ENCODE peak calls at places on chromosomes 4 and X, in nine cellular contexts. J is MM.1S, L is MCF 10A, B is AG04449, O is HFFc6, G is body of pancreas, N is AG10803, E is tibial nerve, Q is Peyer's patch. M is an unnamed sample.

GRCh38 chr4:94548571-94548970 is 96.8 kb downstream of the PDLIM5 start:
- DNase-seq in N (peak), J (no peak), E (no peak), L (peak), O (peak), G (no peak), B (no peak), Q (no peak), M (no peak)

GRCh38 chr4:61520176-61520575 is 320.1 kb downstream of the ADGRL3 start:
- DNase-seq in G (no peak), O (no peak), L (no peak), N (no peak), B (no peak), J (no peak), Q (no peak), E (no peak), M (no peak)

GRCh38 chr4:3657917-3658913 is 108.0 kb upstream of the ADRA2C start:
- DNase-seq in G (peak), O (peak), B (peak), E (no peak), J (no peak), N (peak), Q (no peak), L (peak), M (no peak)

GRCh38 chr4:179307297-179308136 is 1865.3 kb upstream of the AGA start:
- DNase-seq in O (peak), J (peak), G (peak), Q (peak), E (peak), N (peak), B (no peak), L (peak), M (peak)

GRCh38 chr4:20520901-20521300 is 179.4 kb upstream of the PACRGL start:
- DNase-seq in E (no peak), G (no peak), L (peak), J (no peak), B (no peak), O (peak), Q (no peak), N (peak), M (no peak)

GRCh38 chr4:186067757-186068385 is 1.1 kb upstream of the TLR3 start:
- DNase-seq in L (peak), J (peak), E (peak), N (peak), Q (peak), B (no peak), G (peak), O (peak), M (peak)

GRCh38 chrX:40011483-40012038 is 86.2 kb downstream of the BCOR start:
- DNase-seq in G (no peak), N (no peak), O (no peak), J (no peak), B (no peak), E (no peak), L (no peak), Q (no peak), M (no peak)

GRCh38 chr4:156298230-156298629 is 344.6 kb upstream of the CTSO start:
- DNase-seq in N (peak), L (no peak), E (no peak), B (peak), O (peak), J (no peak), G (no peak), Q (no peak), M (no peak)

GRCh38 chrX:5753291-5753690 is 475.4 kb downstream of the NLGN4X start:
- DNase-seq in G (no peak), J (no peak), Q (no peak), L (no peak), O (no peak), B (no peak), E (no peak), N (no peak), M (no peak)

GRCh38 chrX:2690856-2691542 is at the start of gene CD99:
- DNase-seq in O (peak), L (peak), G (peak), N (peak), B (no peak), Q (peak), E (peak), J (peak), M (peak)

GRCh38 chr4:182643801-182644311 is 273.3 kb downstream of the DCTD start:
- DNase-seq in Q (no peak), O (peak), J (no peak), E (no peak), N (peak), G (no peak), B (peak), L (no peak), M (no peak)
- TF ChIP-seq CTCF in Q (no peak), O (no peak), J (no peak), E (no peak), N (no peak), G (no peak), B (no peak), L (no peak), M (no peak)

DNA sequence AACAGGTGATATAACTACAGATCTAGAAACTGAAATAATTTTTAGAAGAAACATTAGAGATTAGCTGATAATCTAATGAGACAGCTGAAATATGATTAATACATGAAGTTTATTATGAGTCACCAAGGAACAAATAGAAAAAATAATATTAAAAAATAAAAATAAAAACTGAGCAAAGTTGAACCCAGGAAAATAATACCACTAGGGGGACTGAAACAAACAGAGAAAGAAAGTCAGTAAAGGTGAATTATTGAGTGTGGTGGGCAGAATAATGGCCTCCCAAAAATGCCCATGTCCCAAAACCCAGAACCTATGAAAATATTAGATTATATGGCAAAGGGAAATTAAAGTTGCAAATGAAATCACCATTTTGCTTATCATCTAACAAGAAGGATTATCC is 820.7 kb upstream of the INTU start:
- DNase-seq in O (no peak), Q (no peak), E (no peak), B (no peak), N (no peak), J (no peak), G (no peak), L (no peak), M (no peak)
- TF ChIP-seq CTCF in O (peak), Q (no peak), E (no peak), B (no peak), N (no peak), J (no peak), G (no peak), L (no peak), M (no peak)

DNA sequence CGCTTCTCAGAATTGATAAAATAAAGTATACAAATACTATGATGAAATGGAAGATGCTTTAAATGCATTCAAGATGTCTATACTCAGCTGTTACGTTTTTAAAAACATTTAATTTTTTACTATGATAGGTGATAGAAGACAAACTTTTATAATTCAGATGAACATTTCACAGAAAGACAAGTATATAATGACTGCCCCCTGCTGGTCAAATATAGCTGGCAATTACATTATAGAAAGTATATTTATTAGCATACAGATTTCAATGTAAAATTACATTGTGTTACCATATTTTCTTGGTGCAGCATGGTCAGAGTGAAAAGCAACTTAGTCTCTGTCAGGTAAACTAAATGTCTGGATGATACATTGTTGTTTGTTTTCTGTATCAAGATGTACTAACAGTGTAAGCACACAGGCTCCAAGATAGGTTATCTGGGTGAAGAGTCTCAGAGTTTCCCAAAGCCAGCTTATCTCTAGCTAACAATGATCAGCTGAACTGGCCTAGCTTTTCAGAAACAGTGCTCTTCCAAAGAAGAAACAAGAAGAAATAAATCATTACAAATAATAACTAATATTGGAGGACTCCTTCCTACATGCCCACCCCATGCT is 54.1 kb downstream of the SRPX start:
- DNase-seq in O (peak), L (peak), E (peak), Q (no peak), J (peak), G (peak), B (no peak), N (no peak), M (peak)
- TF ChIP-seq CTCF in O (peak), L (peak), E (peak), Q (peak), J (peak), G (peak), B (peak), N (peak), M (peak)

DNA sequence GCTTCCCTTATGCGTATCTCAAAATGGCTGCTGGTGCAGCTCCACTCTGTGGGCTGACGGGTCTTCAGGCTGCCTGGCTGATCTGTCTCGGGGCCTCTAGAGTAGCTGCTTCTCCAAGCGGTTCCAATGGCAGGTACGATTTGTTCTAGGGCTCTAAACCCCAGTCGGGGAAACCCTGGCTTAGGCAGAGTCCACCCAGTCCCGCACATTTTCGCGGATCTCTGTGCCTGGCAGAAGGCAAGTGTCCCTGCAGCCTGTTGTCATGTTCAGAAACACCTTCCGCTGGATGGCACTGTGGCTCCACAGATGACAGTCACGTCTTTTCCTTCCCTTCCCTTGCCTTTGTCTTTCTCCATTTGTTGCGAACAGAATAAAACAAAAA is 54.4 kb downstream of the NBDY start:
- DNase-seq in G (peak), O (no peak), L (peak), E (no peak), J (peak), B (no peak), Q (peak), N (no peak), M (peak)
- TF ChIP-seq CTCF in G (peak), O (no peak), L (peak), E (peak), J (peak), B (no peak), Q (peak), N (no peak), M (no peak)

DNA sequence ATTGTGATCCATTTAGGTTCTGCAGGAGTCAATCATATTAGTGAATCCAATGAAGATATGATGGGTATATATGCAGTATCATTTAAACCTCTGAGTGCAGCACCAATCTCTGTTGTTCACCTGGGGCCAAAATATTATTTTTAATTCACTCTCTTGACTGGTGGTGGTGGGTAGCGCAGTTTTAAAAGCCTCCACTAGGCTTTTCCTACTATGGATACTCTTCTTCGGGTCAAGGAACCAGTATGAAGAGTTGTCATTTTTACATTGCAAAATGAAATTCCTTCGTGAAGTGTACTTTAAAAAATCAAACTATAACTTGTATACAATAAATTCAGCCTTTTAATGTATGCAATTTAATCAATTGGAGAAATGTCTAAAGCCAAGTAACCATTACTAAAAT is 56.5 kb downstream of the QRFPR start:
- DNase-seq in Q (no peak), J (no peak), L (no peak), E (no peak), O (no peak), N (no peak), B (no peak), G (no peak), M (no peak)
- TF ChIP-seq CTCF in Q (no peak), J (no peak), L (no peak), E (no peak), O (peak), N (no peak), B (no peak), G (no peak), M (no peak)

GRCh38 chrX:108306086-108306485 is 132.1 kb downstream of the COL4A6 start:
- DNase-seq in O (no peak), J (no peak), B (no peak), L (no peak), E (no peak), N (no peak), G (no peak), Q (no peak), M (no peak)

GRCh38 chrX:108307408-108308085 is 130.7 kb downstream of the COL4A6 start:
- DNase-seq in L (peak), N (no peak), G (no peak), O (no peak), E (no peak), Q (no peak), B (no peak), J (no peak), M (no peak)

GRCh38 chrX:108303682-108304081 is 134.5 kb downstream of the COL4A6 start:
- DNase-seq in Q (no peak), O (no peak), B (no peak), N (no peak), J (no peak), L (no peak), E (no peak), G (no peak), M (no peak)

GRCh38 chrX:108299704-108300103 is 138.5 kb downstream of the COL4A6 start:
- DNase-seq in G (no peak), Q (no peak), O (no peak), J (no peak), B (no peak), L (no peak), E (no peak), N (no peak), M (no peak)

DNA sequence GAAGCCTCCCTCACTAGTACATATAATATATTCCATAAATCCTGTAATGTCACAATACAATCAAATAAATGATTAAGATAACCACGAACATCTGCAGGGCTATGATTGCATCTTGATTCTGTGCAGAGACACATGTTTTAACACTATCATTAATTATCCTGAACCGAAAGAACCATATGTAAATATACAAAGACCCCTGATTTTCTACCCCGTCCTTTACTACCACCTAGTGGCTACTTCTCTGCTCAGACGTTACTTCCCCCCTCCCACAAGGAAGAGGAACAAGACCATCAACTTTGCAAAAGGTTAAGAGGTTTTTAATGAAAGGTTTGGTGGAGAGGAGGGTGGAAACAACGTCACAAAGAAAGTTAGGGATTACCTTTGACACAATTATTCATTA is 134.0 kb downstream of the COL4A6 start:
- DNase-seq in O (no peak), B (no peak), N (no peak), J (no peak), Q (no peak), E (no peak), G (no peak), L (peak), M (no peak)
- TF ChIP-seq CTCF in O (peak), B (no peak), N (peak), J (peak), Q (no peak), E (no peak), G (no peak), L (peak), M (peak)

M was measured in nephron progenitor cell.